ENCODE peak calls at places on chromosomes 16 and 17, in six cellular contexts. F is stomach; C is GM23338; R is CD8-positive, alpha-beta T cell; N is ovary; U is A549. L is an unnamed sample.
A peak's percentile ranks its signal among the peaks of the same experiment; 100 is the strongest.

GRCh38 chr16:49024016-49024415 is 257.6 kb downstream of the CBLN1 start:
- DNase-seq in F (no peak), C (no peak), R (no peak), N (no peak), U (no peak), L (no peak)

GRCh38 chr16:55613578-55614333 is 42.0 kb upstream of the SLC6A2 start:
- DNase-seq in F (no peak), C (no peak), R (no peak), N (no peak), U (no peak), L (no peak)

GRCh38 chr17:65522751-65523404 is 38.6 kb downstream of the AXIN2 start:
- DNase-seq in F (no peak), C (no peak), R (no peak), N (no peak), U (no peak), L (no peak)

GRCh38 chr17:65109990-65110680 is 27.0 kb upstream of the RGS9 start:
- DNase-seq in F (no peak), C (no peak), R (no peak), N (no peak), U (no peak), L (no peak)

GRCh38 chr16:72794319-72794718 is 253.6 kb downstream of the ZFHX3 start:
- DNase-seq in F (no peak), C (no peak), R (no peak), N (no peak), U (no peak), L (no peak)

GRCh38 chr16:1791256-1791942 is 2.1 kb downstream of the IGFALS start:
- DNase-seq in F (no peak), C (peak; percentile 28), R (no peak), N (peak; percentile 35), U (no peak), L (peak; percentile 45)

GRCh38 chr16:58110590-58111330 is 18.4 kb downstream of the CFAP20 start:
- DNase-seq in F (peak; percentile 23), C (peak; percentile 40), R (no peak), N (no peak), U (no peak), L (no peak)

GRCh38 chr17:81723651-81724209 is 11.6 kb downstream of the SLC25A10 start:
- DNase-seq in F (peak; percentile 61), C (no peak), R (no peak), N (no peak), U (no peak), L (no peak)

GRCh38 chr17:78144146-78144719 is 2.0 kb upstream of the C17orf99 start:
- DNase-seq in F (peak; percentile 90), C (no peak), R (no peak), N (peak; percentile 96), U (peak; percentile 77), L (peak; percentile 92)

GRCh38 chr17:54876656-54877195 is 23.9 kb upstream of the TOM1L1 start:
- DNase-seq in F (no peak), C (peak; percentile 26), R (no peak), N (no peak), U (no peak), L (no peak)

GRCh38 chr16:31333686-31334649 is 21.0 kb upstream of the ITGAX start:
- DNase-seq in F (no peak), C (peak; percentile 71), R (peak; percentile 39), N (no peak), U (peak; percentile 73), L (no peak)

GRCh38 chr16:3825103-3825502 is 55.4 kb downstream of the CREBBP start:
- DNase-seq in F (no peak), C (no peak), R (no peak), N (no peak), U (no peak), L (no peak)

GRCh38 chr16:81204794-81205680 is 33.5 kb upstream of the BCO1 start:
- DNase-seq in F (peak; percentile 48), C (peak; percentile 68), R (no peak), N (peak; percentile 60), U (peak; percentile 61), L (no peak)

GRCh38 chr16:78553268-78554044 is 454.0 kb downstream of the WWOX start:
- DNase-seq in F (no peak), C (peak; percentile 24), R (no peak), N (no peak), U (no peak), L (no peak)

GRCh38 chr17:19411641-19412040 is 609 bp downstream of the RNF112 start:
- DNase-seq in F (no peak), C (peak; percentile 25), R (no peak), N (no peak), U (no peak), L (no peak)

GRCh38 chr16:58421029-58421428 is 28.8 kb downstream of the GINS3 start:
- DNase-seq in F (no peak), C (no peak), R (no peak), N (no peak), U (no peak), L (no peak)

GRCh38 chr16:56869513-56870270 is 4.7 kb downstream of the SLC12A3 start:
- DNase-seq in F (no peak), C (peak; percentile 75), R (no peak), N (no peak), U (peak; percentile 80), L (no peak)

GRCh38 chr16:6548507-6548906 is 784.1 kb upstream of the RBFOX1 start:
- DNase-seq in F (no peak), C (no peak), R (no peak), N (no peak), U (no peak), L (no peak)

GRCh38 chr17:4969551-4970231 is 2.1 kb upstream of the SPAG7 start:
- DNase-seq in F (no peak), C (no peak), R (no peak), N (no peak), U (no peak), L (no peak)

GRCh38 chr17:18356624-18357023 is 6.7 kb downstream of the SHMT1 start:
- DNase-seq in F (no peak), C (no peak), R (no peak), N (no peak), U (no peak), L (peak; percentile 59)

GRCh38 chr16:15502041-15502725 is 67.8 kb downstream of the BMERB1 start:
- DNase-seq in F (no peak), C (peak; percentile 26), R (no peak), N (no peak), U (peak; percentile 95), L (peak; percentile 53)

GRCh38 chr17:42404326-42405055 is 16.2 kb upstream of the STAT3 start:
- DNase-seq in F (no peak), C (no peak), R (no peak), N (no peak), U (no peak), L (peak; percentile 39)

GRCh38 chr16:19601083-19601976 is 45.8 kb downstream of the VPS35L start:
- DNase-seq in F (no peak), C (peak; percentile 75), R (peak; percentile 29), N (no peak), U (peak; percentile 42), L (no peak)

GRCh38 chr16:54936086-54936978 is 5.7 kb downstream of the IRX5 start:
- DNase-seq in F (no peak), C (peak; percentile 75), R (no peak), N (no peak), U (no peak), L (no peak)

GRCh38 chr17:8707232-8707590 is 37.4 kb downstream of the CCDC42 start:
- DNase-seq in F (no peak), C (no peak), R (no peak), N (no peak), U (no peak), L (no peak)

DNA sequence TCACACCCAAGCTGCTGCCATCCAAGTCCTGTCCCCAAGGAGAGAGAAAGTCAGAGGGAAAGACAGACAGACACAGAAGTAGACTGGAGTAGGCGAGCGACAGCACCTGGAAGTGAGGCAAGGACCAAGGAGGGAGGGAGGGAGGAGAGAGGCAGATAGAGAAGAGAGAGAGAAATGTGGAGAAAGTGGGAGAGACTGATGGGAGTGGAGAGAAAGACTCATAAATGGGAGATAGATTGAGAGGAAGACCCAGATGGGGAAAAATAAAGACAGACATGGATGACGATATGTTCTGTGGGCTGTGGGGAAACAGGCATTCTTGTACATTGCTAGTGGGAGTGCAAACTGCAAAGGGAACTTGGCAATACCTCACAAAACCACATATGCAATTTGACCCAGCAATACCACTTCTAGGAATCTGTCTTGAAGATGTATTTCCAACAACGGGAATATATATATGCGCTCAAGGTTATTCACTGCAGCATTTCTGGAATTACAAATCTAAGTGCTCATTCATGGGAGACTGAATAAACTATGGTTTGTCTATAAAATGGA is 12.0 kb downstream of the STARD3 start:
- DNase-seq in F (no peak), C (no peak), R (no peak), N (no peak), U (no peak), L (no peak)
- H3K4me1 ChIP-seq in F (peaks cover 35% of the 10 kb centered on the region), C (peaks cover 46% of the 10 kb centered on the region), R (peaks cover 17% of the 10 kb centered on the region), N (peaks cover 8% of the 10 kb centered on the region), U (no peaks in the 10 kb centered on the region), L (no peaks in the 10 kb centered on the region)

DNA sequence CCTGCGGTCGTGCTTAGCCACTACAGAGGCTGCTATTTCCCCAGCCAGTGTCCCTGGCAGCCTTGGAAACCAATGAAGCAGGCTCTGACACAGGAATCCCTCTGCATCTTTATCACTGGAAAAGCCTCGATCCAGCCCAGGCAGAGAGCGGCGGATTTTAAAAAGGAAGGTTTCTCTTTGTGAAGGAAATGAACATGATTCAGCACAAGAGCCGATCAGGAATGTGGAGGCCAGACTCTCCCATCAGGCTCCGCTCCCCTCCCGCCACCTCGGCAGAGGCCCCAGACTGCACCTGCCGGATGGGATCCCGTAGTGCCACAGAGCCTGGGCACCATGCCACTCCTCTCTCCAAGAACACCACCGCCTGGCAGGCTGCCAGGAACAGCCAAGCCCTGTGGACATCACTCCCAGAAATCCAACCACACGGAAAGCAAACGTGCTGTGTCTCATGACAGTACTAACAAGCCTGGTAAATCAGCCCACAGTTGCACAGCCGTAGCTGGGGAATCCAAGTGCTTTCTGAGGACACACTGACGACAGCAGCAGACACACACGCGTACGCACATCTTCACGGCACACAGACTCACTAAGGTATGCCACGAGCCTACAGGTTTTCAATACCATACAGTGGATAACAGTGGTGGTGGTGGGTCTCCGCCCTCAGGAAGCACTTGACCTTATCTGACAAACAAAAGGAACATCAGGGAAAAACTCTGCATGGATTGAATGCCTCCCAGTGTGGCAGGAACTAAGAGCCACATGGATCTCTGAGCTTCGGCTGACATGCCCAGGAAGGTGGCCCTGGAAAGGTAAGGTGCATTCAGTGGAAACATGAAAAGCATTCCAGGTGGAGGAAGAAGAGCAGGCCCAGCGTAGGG is 5.4 kb downstream of the LRRC75A start:
- DNase-seq in F (peak; percentile 97), C (peak; percentile 84), R (no peak), N (peak; percentile 81), U (peak; percentile 38), L (peak; percentile 86)
- H3K4me3 ChIP-seq in F (peak overlapping the region; percentile 21), C (peak overlapping the region; percentile 21), R (no peak overlapping the region), N (no peak overlapping the region), U (no peak overlapping the region), L (no peak overlapping the region)

DNA sequence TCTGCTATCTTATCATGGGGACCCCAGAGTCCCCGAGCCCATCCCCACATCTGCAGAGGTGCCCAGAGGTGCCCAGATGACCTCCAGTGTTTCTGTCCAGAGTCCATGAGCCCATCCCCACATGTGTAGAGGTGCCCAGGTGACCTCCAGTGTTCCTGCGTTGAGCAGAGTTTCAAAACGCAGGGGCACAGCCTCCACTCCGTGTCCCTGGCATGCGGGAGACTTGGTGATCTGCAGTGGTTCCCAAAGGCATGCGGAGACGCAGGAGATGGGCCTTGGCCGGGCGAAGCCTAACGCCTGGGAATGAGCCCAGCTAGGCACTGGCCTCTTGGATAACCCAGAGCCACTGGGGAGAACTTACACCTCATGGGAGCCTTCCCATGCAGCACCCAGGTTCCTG is 41.3 kb downstream of the COX4I1 start:
- DNase-seq in F (no peak), C (no peak), R (no peak), N (no peak), U (no peak), L (peak; percentile 56)
- H3K4me1 ChIP-seq in F (peaks cover 15% of the 10 kb centered on the region), C (no peaks in the 10 kb centered on the region), R (peaks cover 5% of the 10 kb centered on the region), N (peaks cover 3% of the 10 kb centered on the region), U (no peaks in the 10 kb centered on the region), L (no peaks in the 10 kb centered on the region)

GRCh38 chr17:7405882-7406825 is 1.5 kb upstream of the NLGN2 start:
- DNase-seq in F (no peak), C (peak; percentile 56), R (peak; percentile 24), N (no peak), U (no peak), L (no peak)
- H3K4me3 ChIP-seq in F (peak overlapping the region; percentile 80), C (peak overlapping the region; percentile 90), R (no peak overlapping the region), N (peak overlapping the region; percentile 65), U (peak overlapping the region; percentile 88), L (no peak overlapping the region)

L was measured in aorta.